ENCODE peak calls at places on chromosomes 3 and 15, in four cellular contexts. N is Calu3, L is hypothalamus, J is heart left ventricle. W is an unnamed sample.
A peak's percentile ranks its signal among the peaks of the same experiment; 100 is the strongest.

GRCh38 chr3:188670446-188670845 is 501.3 kb upstream of the TPRG1 start:
- DNase-seq in N (no peak), L (no peak), J (no peak), W (no peak)

GRCh38 chr3:88044411-88044810 is 14.4 kb downstream of the CGGBP1 start:
- DNase-seq in N (no peak), L (no peak), J (no peak), W (no peak)

GRCh38 chr3:38834110-38834509 is 18.1 kb upstream of the SCN10A start:
- DNase-seq in N (peak; percentile 69), L (no peak), J (peak; percentile 83), W (no peak)

GRCh38 chr15:39079296-39079834 is 501.5 kb upstream of the THBS1 start:
- DNase-seq in N (peak; percentile 4), L (no peak), J (no peak), W (no peak)

GRCh38 chr15:89499156-89499555 is 2.8 kb upstream of the RHCG start:
- DNase-seq in N (no peak), L (no peak), J (no peak), W (no peak)

GRCh38 chr3:29153811-29154210 is 127.1 kb upstream of the RBMS3 start:
- DNase-seq in N (no peak), L (no peak), J (no peak), W (no peak)

GRCh38 chr3:102094523-102094922 is 245.2 kb downstream of the NFKBIZ start:
- DNase-seq in N (no peak), L (no peak), J (no peak), W (no peak)

GRCh38 chr15:79308874-79309273 is 2.0 kb upstream of the TMED3 start:
- DNase-seq in N (no peak), L (no peak), J (no peak), W (no peak)

GRCh38 chr15:88256261-88257230 is at the start of gene NTRK3:
- DNase-seq in N (no peak), L (peak; percentile 68), J (no peak), W (no peak)

GRCh38 chr3:37559461-37559860 is 302.2 kb upstream of the CTDSPL start:
- DNase-seq in N (no peak), L (no peak), J (no peak), W (no peak)

GRCh38 chr3:196969660-196970546 is 1.3 kb upstream of the PIGZ start:
- DNase-seq in N (peak; percentile 83), L (peak; percentile 26), J (peak; percentile 86), W (peak; percentile 69)

GRCh38 chr3:52090131-52090548 is 33.8 kb upstream of the DUSP7 start:
- DNase-seq in N (no peak), L (no peak), J (peak; percentile 60), W (no peak)

GRCh38 chr3:79497447-79498111 is 270.2 kb downstream of the ROBO1 start:
- DNase-seq in N (no peak), L (no peak), J (no peak), W (peak; percentile 7)

GRCh38 chr3:31420311-31420710 is 112.4 kb upstream of the STT3B start:
- DNase-seq in N (no peak), L (no peak), J (no peak), W (no peak)

GRCh38 chr15:85870216-85871014 is 75.7 kb upstream of the KLHL25 start:
- DNase-seq in N (no peak), L (no peak), J (no peak), W (no peak)

GRCh38 chr3:100005670-100006393 is 108.5 kb downstream of the FILIP1L start:
- DNase-seq in N (no peak), L (no peak), J (no peak), W (no peak)

GRCh38 chr3:160949460-160949859 is 155.7 kb downstream of the B3GALNT1 start:
- DNase-seq in N (no peak), L (no peak), J (no peak), W (no peak)

GRCh38 chr15:62624541-62625399 is 417.8 kb upstream of the TPM1 start:
- DNase-seq in N (no peak), L (no peak), J (no peak), W (no peak)

GRCh38 chr3:126159476-126159875 is 20.9 kb downstream of the ALDH1L1 start:
- DNase-seq in N (no peak), L (no peak), J (no peak), W (no peak)

GRCh38 chr3:178671261-178672191 is 135.3 kb downstream of the KCNMB2 start:
- DNase-seq in N (peak; percentile 14), L (no peak), J (no peak), W (no peak)

GRCh38 chr3:38473229-38473628 is 19.5 kb downstream of the ACVR2B start:
- DNase-seq in N (no peak), L (no peak), J (no peak), W (no peak)